ENCODE peak calls at places on chromosomes 6 and 20, in eight cellular contexts. K, T, J, U, G, S, I and P are unnamed samples.

GRCh38 chr6:168130168-168130651 is 51.2 kb upstream of the FRMD1 start:
- DNase-seq in K (no peak), T (no peak), J (no peak), U (no peak), G (no peak), S (no peak), I (no peak), P (peak; percentile 15)

GRCh38 chr20:61929971-61930666 is 135.6 kb downstream of the TAF4 start:
- DNase-seq in K (no peak), T (peak; percentile 0), J (peak; percentile 30), U (no peak), G (no peak), S (no peak), I (peak; percentile 46), P (no peak)

GRCh38 chr20:8357703-8358102 is 225.6 kb downstream of the PLCB1 start:
- DNase-seq in K (no peak), T (no peak), J (no peak), U (no peak), G (no peak), S (no peak), I (no peak), P (no peak)

GRCh38 chr6:87590989-87591388 is 1.1 kb downstream of the ORC3 start:
- DNase-seq in K (peak; percentile 21), T (no peak), J (no peak), U (no peak), G (no peak), S (peak; percentile 10), I (no peak), P (no peak)

GRCh38 chr20:47452736-47453161 is 48.9 kb upstream of the NCOA3 start:
- DNase-seq in K (no peak), T (no peak), J (no peak), U (no peak), G (no peak), S (no peak), I (no peak), P (no peak)

GRCh38 chr6:88730602-88731001 is 232.8 kb downstream of the RNGTT start:
- DNase-seq in K (peak; percentile 72), T (no peak), J (no peak), U (no peak), G (no peak), S (peak; percentile 22), I (no peak), P (no peak)

GRCh38 chr6:84204011-84204410 is 23.4 kb downstream of the CEP162 start:
- DNase-seq in K (no peak), T (no peak), J (no peak), U (no peak), G (no peak), S (no peak), I (no peak), P (no peak)

GRCh38 chr20:38350879-38351775 is 4.8 kb downstream of the LBP start:
- DNase-seq in K (no peak), T (peak; percentile 20), J (peak; percentile 58), U (no peak), G (no peak), S (no peak), I (no peak), P (no peak)

GRCh38 chr6:133396630-133397335 is 155.6 kb downstream of the EYA4 start:
- DNase-seq in K (peak; percentile 29), T (no peak), J (no peak), U (no peak), G (no peak), S (no peak), I (no peak), P (no peak)

GRCh38 chr20:407097-407952 is 774 bp upstream of the RBCK1 start:
- DNase-seq in K (peak; percentile 71), T (peak; percentile 80), J (peak; percentile 90), U (peak; percentile 85), G (no peak), S (peak; percentile 94), I (peak; percentile 95), P (peak; percentile 81)

GRCh38 chr6:108423982-108424695 is 129.3 kb downstream of the AFG1L start:
- DNase-seq in K (no peak), T (no peak), J (no peak), U (no peak), G (no peak), S (no peak), I (no peak), P (no peak)

GRCh38 chr20:31859266-31859997 is 10.9 kb downstream of the DUSP15 start:
- DNase-seq in K (no peak), T (no peak), J (no peak), U (no peak), G (no peak), S (no peak), I (peak; percentile 20), P (no peak)

GRCh38 chr6:45584127-45584526 is 206.4 kb upstream of the SUPT3H start:
- DNase-seq in K (no peak), T (no peak), J (no peak), U (no peak), G (no peak), S (no peak), I (no peak), P (no peak)

GRCh38 chr6:84193140-84193708 is 34.2 kb downstream of the CEP162 start:
- DNase-seq in K (peak; percentile 91), T (no peak), J (no peak), U (no peak), G (no peak), S (no peak), I (no peak), P (no peak)

GRCh38 chr6:7106752-7107577 is 796 bp upstream of the RREB1 start:
- DNase-seq in K (no peak), T (peak; percentile 43), J (no peak), U (peak; percentile 76), G (no peak), S (peak; percentile 54), I (peak; percentile 90), P (peak; percentile 63)

GRCh38 chr20:26277339-26277738 is 580.7 kb upstream of the ZNF337 start:
- DNase-seq in K (no peak), T (no peak), J (no peak), U (no peak), G (no peak), S (no peak), I (no peak), P (no peak)

GRCh38 chr6:64330694-64331309 is 695.2 kb downstream of the PHF3 start:
- DNase-seq in K (peak; percentile 1), T (peak; percentile 58), J (peak; percentile 79), U (peak; percentile 87), G (no peak), S (peak; percentile 81), I (no peak), P (peak; percentile 87)

GRCh38 chr6:41743406-41744235 is 3.6 kb downstream of the PGC start:
- DNase-seq in K (no peak), T (no peak), J (no peak), U (no peak), G (no peak), S (no peak), I (no peak), P (no peak)

GRCh38 chr6:22512716-22513452 is 56.5 kb upstream of the HDGFL1 start:
- DNase-seq in K (no peak), T (no peak), J (no peak), U (no peak), G (no peak), S (no peak), I (no peak), P (no peak)

DNA sequence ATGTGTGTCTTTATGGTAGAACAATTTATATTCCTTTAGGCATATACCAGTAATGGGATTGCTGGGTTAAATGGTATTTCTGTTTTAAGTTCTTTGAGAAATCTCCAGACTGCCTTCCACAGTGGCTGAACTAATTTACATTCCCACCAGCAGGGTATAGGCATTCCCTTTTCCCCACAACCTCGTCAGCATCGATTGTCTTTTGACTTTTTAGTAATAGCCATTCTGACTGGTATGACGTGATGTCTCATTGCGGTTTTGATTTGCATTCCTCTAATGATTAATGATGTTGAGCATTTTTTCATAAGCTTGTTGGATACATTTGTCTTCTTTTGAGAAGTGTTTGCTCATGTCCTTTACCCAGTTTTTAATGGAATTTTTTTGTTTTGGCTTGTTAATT is 5.3 kb upstream of the TASP1 start:
- DNase-seq in K (peak; percentile 90), T (no peak), J (no peak), U (no peak), G (no peak), S (no peak), I (no peak), P (no peak)
- TF ChIP-seq CTCF in K (peak; percentile 27), T (no peak), J (no peak), U (no peak), G (no peak), S (no peak), I (no peak), P (no peak)

DNA sequence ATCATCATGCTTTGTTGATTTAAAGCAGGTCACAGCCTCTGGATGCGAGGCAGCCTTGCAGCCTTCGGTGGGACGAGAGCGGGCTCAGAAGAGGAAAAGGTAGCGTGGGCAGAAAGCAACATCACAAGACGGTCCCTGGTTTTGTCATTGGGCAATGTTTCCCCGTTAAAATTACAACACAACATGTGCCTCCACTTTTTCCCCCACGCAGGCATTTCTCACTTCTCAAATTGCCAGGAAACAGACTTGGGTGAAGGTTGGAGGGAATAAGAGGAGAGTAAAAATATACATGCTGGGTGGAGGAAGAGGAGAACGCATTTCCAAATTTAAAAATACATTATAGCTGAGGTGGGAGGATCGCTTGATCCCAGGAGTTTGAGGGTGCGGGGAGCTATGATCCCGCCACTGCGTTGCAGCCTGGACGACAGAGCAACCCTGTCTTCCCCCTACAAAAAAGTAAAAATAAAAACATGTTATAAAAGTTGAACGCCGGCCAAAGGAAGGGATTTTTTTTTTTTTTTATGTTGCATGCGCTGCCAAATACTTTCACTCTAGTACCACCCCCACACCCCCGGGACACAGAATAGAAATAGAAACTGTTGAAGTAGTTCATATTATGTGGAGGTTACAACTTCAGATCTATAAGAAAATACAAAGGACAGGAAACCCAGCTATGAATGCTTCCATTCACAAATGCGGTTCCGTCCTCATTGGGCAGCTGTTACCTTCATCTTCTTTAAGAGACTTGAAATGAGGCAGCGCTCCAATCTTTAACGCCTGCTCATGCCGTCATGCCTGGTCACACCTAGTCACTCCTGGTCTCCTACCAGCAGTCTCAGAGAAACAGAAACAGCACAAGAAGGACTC is 13.8 kb upstream of the NAA20 start:
- DNase-seq in K (peak; percentile 15), T (no peak), J (no peak), U (no peak), G (no peak), S (no peak), I (no peak), P (no peak)
- H3K4me1 ChIP-seq in K (peaks cover 13% of the 10 kb centered on the region), T (peaks cover 59% of the 10 kb centered on the region), J (peaks cover 37% of the 10 kb centered on the region), U (peaks cover 5% of the 10 kb centered on the region), G (no peaks in the 10 kb centered on the region), S (no peaks in the 10 kb centered on the region), I (peaks cover 20% of the 10 kb centered on the region), P (no peaks in the 10 kb centered on the region)

GRCh38 chr6:30063315-30063714 is 2.2 kb downstream of the POLR1H start:
- DNase-seq in K (no peak), T (no peak), J (no peak), U (no peak), G (no peak), S (no peak), I (no peak), P (no peak)
- H3K36me3 ChIP-seq in K (no peaks in the 10 kb centered on the region), T (peaks cover 8% of the 10 kb centered on the region), J (no peaks in the 10 kb centered on the region), U (no peaks in the 10 kb centered on the region), G (peaks cover 20% of the 10 kb centered on the region), S (peaks cover 6% of the 10 kb centered on the region), I (no peaks in the 10 kb centered on the region), P (no peaks in the 10 kb centered on the region)

GRCh38 chr6:95209007-95209406 is 368.3 kb upstream of the MANEA start:
- DNase-seq in K (no peak), T (no peak), J (no peak), U (no peak), G (no peak), S (no peak), I (no peak), P (no peak)

GRCh38 chr6:95197590-95197989 is 379.7 kb upstream of the MANEA start:
- DNase-seq in K (no peak), T (no peak), J (no peak), U (no peak), G (no peak), S (no peak), I (no peak), P (no peak)

GRCh38 chr6:95203153-95203754 is 374.1 kb upstream of the MANEA start:
- DNase-seq in K (peak; percentile 19), T (no peak), J (no peak), U (no peak), G (no peak), S (peak; percentile 59), I (no peak), P (no peak)
- TF ChIP-seq CTCF in K (peak; percentile 38), T (peak; percentile 55), J (peak; percentile 33), U (no peak), G (peak; percentile 20), S (peak; percentile 78), I (no peak), P (peak; percentile 19)